ENCODE peak calls at places on chromosomes 13 and 19, in six cellular contexts. C is tibial nerve; H is stimulated activated CD4-positive, alpha-beta T cell treated with anti-CD3 and anti-CD28 coated beads, Interleukin-2, amount 100 ng/mL, for 48 hours; I is T-helper 1 cell; D is H1; O is NCI-H2029 treated with DMSO at 0.1 percent for 48 hours. P is an unnamed sample.

GRCh38 chr19:50785329-50785922 is 4.8 kb upstream of the ACP4 start:
- DNase-seq in C (no peak), H (no peak), I (no peak), D (no peak), O (no peak), P (no peak)

GRCh38 chr13:70816853-70817252 is 708.6 kb upstream of the KLHL1 start:
- DNase-seq in C (no peak), H (no peak), I (no peak), D (no peak), O (no peak), P (no peak)

GRCh38 chr19:48330012-48330681 is 4.8 kb downstream of the EMP3 start:
- DNase-seq in C (peak; percentile 28), H (peak; percentile 67), I (peak; percentile 84), D (peak; percentile 86), O (peak; percentile 84), P (peak; percentile 89)

GRCh38 chr13:21481359-21481758 is 22.3 kb upstream of the ZDHHC20 start:
- DNase-seq in C (no peak), H (no peak), I (no peak), D (no peak), O (peak; percentile 26), P (no peak)

GRCh38 chr19:18501832-18502231 is 20.0 kb downstream of the ELL start:
- DNase-seq in C (no peak), H (no peak), I (no peak), D (no peak), O (no peak), P (no peak)

GRCh38 chr19:16943942-16944625 is 55.3 kb downstream of the F2RL3 start:
- DNase-seq in C (no peak), H (no peak), I (no peak), D (no peak), O (no peak), P (no peak)

GRCh38 chr13:69319659-69320058 is 788.0 kb upstream of the ATXN8OS start:
- DNase-seq in C (no peak), H (no peak), I (no peak), D (no peak), O (no peak), P (no peak)

GRCh38 chr13:88176231-88176630 is 505.1 kb downstream of the SLITRK5 start:
- DNase-seq in C (no peak), H (no peak), I (no peak), D (no peak), O (no peak), P (no peak)

GRCh38 chr19:49916839-49917733 is 11.9 kb upstream of the ATF5 start:
- DNase-seq in C (no peak), H (no peak), I (no peak), D (no peak), O (no peak), P (no peak)

GRCh38 chr19:6587093-6587820 is 3.7 kb downstream of the CD70 start:
- DNase-seq in C (no peak), H (no peak), I (no peak), D (peak; percentile 56), O (no peak), P (peak; percentile 51)

GRCh38 chr19:3033595-3034193 is 4.6 kb upstream of the TLE2 start:
- DNase-seq in C (no peak), H (no peak), I (no peak), D (no peak), O (no peak), P (no peak)

GRCh38 chr19:43798546-43799409 is 3.5 kb downstream of the LYPD5 start:
- DNase-seq in C (no peak), H (peak; percentile 54), I (no peak), D (peak; percentile 79), O (peak; percentile 57), P (no peak)

GRCh38 chr19:53553865-53554791 is 16.2 kb downstream of the ZNF331 start:
- DNase-seq in C (peak; percentile 79), H (peak; percentile 83), I (peak; percentile 90), D (peak; percentile 47), O (peak; percentile 1), P (no peak)

GRCh38 chr13:49023441-49023840 is 47.7 kb downstream of the FNDC3A start:
- DNase-seq in C (no peak), H (no peak), I (no peak), D (no peak), O (no peak), P (no peak)

GRCh38 chr13:99406799-99407201 is 94.5 kb upstream of the TM9SF2 start:
- DNase-seq in C (no peak), H (no peak), I (no peak), D (no peak), O (no peak), P (no peak)

GRCh38 chr13:31920301-31920818 is 111.2 kb upstream of the FRY start:
- DNase-seq in C (no peak), H (no peak), I (no peak), D (no peak), O (no peak), P (no peak)

GRCh38 chr19:56720281-56720680 is 48.7 kb upstream of the ZNF835 start:
- DNase-seq in C (no peak), H (no peak), I (no peak), D (no peak), O (no peak), P (no peak)

GRCh38 chr19:38228491-38229439 is 4.7 kb upstream of the DPF1 start:
- DNase-seq in C (no peak), H (no peak), I (no peak), D (peak; percentile 78), O (no peak), P (peak; percentile 80)

GRCh38 chr13:22848539-22849052 is 332.2 kb upstream of the SGCG start:
- DNase-seq in C (no peak), H (no peak), I (no peak), D (peak; percentile 86), O (no peak), P (peak; percentile 76)

P was measured in ecto neural progenitor cell.